ENCODE peak calls at places on chromosomes 16 and 17, in nine cellular contexts. One of them, this sample, is unnamed.

GRCh38 chr17:82697808-82698064 is 762 bp downstream of the RAB40B start:
- DNase-seq in NCI-H748 treated with DMSO at 0.1 percent for 48 hours: no peak
- DNase-seq in progenitor cell of endocrine pancreas: no peak
- DNase-seq in activated T-helper 1 cell treated with Interleukin-2 at 50 U/mL for 16 hours: no peak
- DNase-seq in coronary artery: no peak
- DNase-seq in OCI-M1: no peak
- DNase-seq in cerebellum: no peak
- DNase-seq in EH: no peak
- DNase-seq in GM13976: no peak
- DNase-seq in this sample: no peak

GRCh38 chr16:1533443-1533951 is at the start of gene TMEM204:
- DNase-seq in coronary artery: no peak
- DNase-seq in GM13976: no peak
- DNase-seq in EH: peak
- DNase-seq in NCI-H748 treated with DMSO at 0.1 percent for 48 hours: no peak
- DNase-seq in progenitor cell of endocrine pancreas: no peak
- DNase-seq in OCI-M1: no peak
- DNase-seq in cerebellum: no peak
- DNase-seq in activated T-helper 1 cell treated with Interleukin-2 at 50 U/mL for 16 hours: peak
- DNase-seq in this sample: no peak

GRCh38 chr16:89434490-89434889 is 55.9 kb downstream of the ANKRD11 start:
- DNase-seq in EH: no peak
- DNase-seq in coronary artery: no peak
- DNase-seq in cerebellum: no peak
- DNase-seq in GM13976: no peak
- DNase-seq in progenitor cell of endocrine pancreas: no peak
- DNase-seq in activated T-helper 1 cell treated with Interleukin-2 at 50 U/mL for 16 hours: no peak
- DNase-seq in OCI-M1: no peak
- DNase-seq in NCI-H748 treated with DMSO at 0.1 percent for 48 hours: no peak
- DNase-seq in this sample: no peak

GRCh38 chr16:356756-357155 is 4.2 kb upstream of the AXIN1 start:
- DNase-seq in OCI-M1: no peak
- DNase-seq in progenitor cell of endocrine pancreas: no peak
- DNase-seq in coronary artery: no peak
- DNase-seq in NCI-H748 treated with DMSO at 0.1 percent for 48 hours: no peak
- DNase-seq in cerebellum: no peak
- DNase-seq in EH: no peak
- DNase-seq in activated T-helper 1 cell treated with Interleukin-2 at 50 U/mL for 16 hours: no peak
- DNase-seq in GM13976: no peak
- DNase-seq in this sample: no peak

GRCh38 chr17:37098910-37099664 is 150.3 kb downstream of the AATF start:
- DNase-seq in GM13976: no peak
- DNase-seq in coronary artery: no peak
- DNase-seq in NCI-H748 treated with DMSO at 0.1 percent for 48 hours: no peak
- DNase-seq in EH: peak
- DNase-seq in OCI-M1: no peak
- DNase-seq in cerebellum: no peak
- DNase-seq in activated T-helper 1 cell treated with Interleukin-2 at 50 U/mL for 16 hours: no peak
- DNase-seq in progenitor cell of endocrine pancreas: no peak
- DNase-seq in this sample: no peak

GRCh38 chr16:57304169-57305061 is 19.9 kb upstream of the PLLP start:
- DNase-seq in GM13976: peak
- DNase-seq in activated T-helper 1 cell treated with Interleukin-2 at 50 U/mL for 16 hours: no peak
- DNase-seq in cerebellum: no peak
- DNase-seq in OCI-M1: no peak
- DNase-seq in EH: peak
- DNase-seq in NCI-H748 treated with DMSO at 0.1 percent for 48 hours: no peak
- DNase-seq in coronary artery: peak
- DNase-seq in progenitor cell of endocrine pancreas: no peak
- DNase-seq in this sample: no peak

GRCh38 chr16:58931436-58931835 is 197.3 kb upstream of the GOT2 start:
- DNase-seq in EH: peak
- DNase-seq in cerebellum: no peak
- DNase-seq in coronary artery: no peak
- DNase-seq in OCI-M1: no peak
- DNase-seq in activated T-helper 1 cell treated with Interleukin-2 at 50 U/mL for 16 hours: no peak
- DNase-seq in NCI-H748 treated with DMSO at 0.1 percent for 48 hours: no peak
- DNase-seq in GM13976: no peak
- DNase-seq in progenitor cell of endocrine pancreas: no peak
- DNase-seq in this sample: no peak

GRCh38 chr16:1784977-1785845 is 2.5 kb downstream of the NUBP2 start:
- DNase-seq in OCI-M1: no peak
- DNase-seq in NCI-H748 treated with DMSO at 0.1 percent for 48 hours: no peak
- DNase-seq in activated T-helper 1 cell treated with Interleukin-2 at 50 U/mL for 16 hours: no peak
- DNase-seq in EH: no peak
- DNase-seq in GM13976: no peak
- DNase-seq in cerebellum: no peak
- DNase-seq in progenitor cell of endocrine pancreas: no peak
- DNase-seq in coronary artery: no peak
- DNase-seq in this sample: no peak

GRCh38 chr16:25030420-25031131 is 15.4 kb upstream of the ARHGAP17 start:
- DNase-seq in coronary artery: no peak
- DNase-seq in EH: no peak
- DNase-seq in cerebellum: no peak
- DNase-seq in NCI-H748 treated with DMSO at 0.1 percent for 48 hours: no peak
- DNase-seq in OCI-M1: no peak
- DNase-seq in GM13976: no peak
- DNase-seq in activated T-helper 1 cell treated with Interleukin-2 at 50 U/mL for 16 hours: no peak
- DNase-seq in progenitor cell of endocrine pancreas: no peak
- DNase-seq in this sample: no peak

GRCh38 chr17:40478486-40478885 is 22.9 kb downstream of the TNS4 start:
- DNase-seq in progenitor cell of endocrine pancreas: no peak
- DNase-seq in EH: no peak
- DNase-seq in coronary artery: no peak
- DNase-seq in cerebellum: no peak
- DNase-seq in activated T-helper 1 cell treated with Interleukin-2 at 50 U/mL for 16 hours: no peak
- DNase-seq in OCI-M1: no peak
- DNase-seq in NCI-H748 treated with DMSO at 0.1 percent for 48 hours: no peak
- DNase-seq in GM13976: no peak
- DNase-seq in this sample: no peak

GRCh38 chr17:82054351-82055022 is 2.8 kb downstream of the GPS1 start:
- DNase-seq in NCI-H748 treated with DMSO at 0.1 percent for 48 hours: no peak
- DNase-seq in OCI-M1: no peak
- DNase-seq in coronary artery: no peak
- DNase-seq in cerebellum: no peak
- DNase-seq in EH: no peak
- DNase-seq in progenitor cell of endocrine pancreas: no peak
- DNase-seq in GM13976: no peak
- DNase-seq in activated T-helper 1 cell treated with Interleukin-2 at 50 U/mL for 16 hours: no peak
- DNase-seq in this sample: no peak

This sample was measured in germinal center.